ENCODE peak calls at places on chromosomes 3 and 15, in eight cellular contexts. One of them, this sample, is unnamed.

GRCh38 chr3:62110801-62111200 is 262.5 kb downstream of the FEZF2 start:
- DNase-seq in astrocyte of the cerebellum: no peak
- DNase-seq in endothelial cell of umbilical vein: no peak
- DNase-seq in upper lobe of right lung: no peak
- DNase-seq in bronchial epithelial cell: no peak
- DNase-seq in natural killer cell: no peak
- DNase-seq in psoas muscle: no peak
- DNase-seq in colonic mucosa: no peak
- DNase-seq in this sample: no peak

GRCh38 chr15:77036537-77037474 is 34.1 kb downstream of the TSPAN3 start:
- DNase-seq in astrocyte of the cerebellum: no peak
- DNase-seq in endothelial cell of umbilical vein: no peak
- DNase-seq in upper lobe of right lung: peak; percentile 61
- DNase-seq in bronchial epithelial cell: no peak
- DNase-seq in natural killer cell: no peak
- DNase-seq in psoas muscle: no peak
- DNase-seq in colonic mucosa: peak; percentile 17
- DNase-seq in this sample: peak; percentile 12

GRCh38 chr3:48885753-48886152 is 12.9 kb downstream of the SLC25A20 start:
- DNase-seq in astrocyte of the cerebellum: no peak
- DNase-seq in endothelial cell of umbilical vein: no peak
- DNase-seq in upper lobe of right lung: no peak
- DNase-seq in bronchial epithelial cell: no peak
- DNase-seq in natural killer cell: no peak
- DNase-seq in psoas muscle: no peak
- DNase-seq in colonic mucosa: no peak
- DNase-seq in this sample: no peak

GRCh38 chr3:196486263-196486662 is 17.3 kb downstream of the RNF168 start:
- DNase-seq in astrocyte of the cerebellum: no peak
- DNase-seq in endothelial cell of umbilical vein: peak; percentile 10
- DNase-seq in upper lobe of right lung: no peak
- DNase-seq in bronchial epithelial cell: peak; percentile 3
- DNase-seq in natural killer cell: no peak
- DNase-seq in psoas muscle: no peak
- DNase-seq in colonic mucosa: no peak
- DNase-seq in this sample: no peak

GRCh38 chr3:101333883-101334282 is 13.5 kb upstream of the IMPG2 start:
- DNase-seq in astrocyte of the cerebellum: no peak
- DNase-seq in endothelial cell of umbilical vein: no peak
- DNase-seq in upper lobe of right lung: no peak
- DNase-seq in bronchial epithelial cell: no peak
- DNase-seq in natural killer cell: no peak
- DNase-seq in psoas muscle: no peak
- DNase-seq in colonic mucosa: no peak
- DNase-seq in this sample: no peak

GRCh38 chr3:129608087-129608935 is 1.8 kb upstream of the PLXND1 start:
- DNase-seq in astrocyte of the cerebellum: no peak
- DNase-seq in endothelial cell of umbilical vein: peak; percentile 59
- DNase-seq in upper lobe of right lung: no peak
- DNase-seq in bronchial epithelial cell: no peak
- DNase-seq in natural killer cell: no peak
- DNase-seq in psoas muscle: no peak
- DNase-seq in colonic mucosa: no peak
- DNase-seq in this sample: no peak

GRCh38 chr3:37935756-37936666 is 54.6 kb upstream of the VILL start:
- DNase-seq in astrocyte of the cerebellum: peak; percentile 98
- DNase-seq in endothelial cell of umbilical vein: peak; percentile 81
- DNase-seq in upper lobe of right lung: no peak
- DNase-seq in bronchial epithelial cell: peak; percentile 61
- DNase-seq in natural killer cell: no peak
- DNase-seq in psoas muscle: no peak
- DNase-seq in colonic mucosa: no peak
- DNase-seq in this sample: no peak

GRCh38 chr15:40358492-40359353 is 704 bp downstream of the DISP2 start:
- DNase-seq in astrocyte of the cerebellum: no peak
- DNase-seq in endothelial cell of umbilical vein: no peak
- DNase-seq in upper lobe of right lung: no peak
- DNase-seq in bronchial epithelial cell: no peak
- DNase-seq in natural killer cell: no peak
- DNase-seq in psoas muscle: no peak
- DNase-seq in colonic mucosa: peak; percentile 66
- DNase-seq in this sample: no peak

GRCh38 chr15:32870240-32871033 is 152.6 kb downstream of the GREM1 start:
- DNase-seq in astrocyte of the cerebellum: peak; percentile 97
- DNase-seq in endothelial cell of umbilical vein: no peak
- DNase-seq in upper lobe of right lung: no peak
- DNase-seq in bronchial epithelial cell: peak; percentile 52
- DNase-seq in natural killer cell: no peak
- DNase-seq in psoas muscle: no peak
- DNase-seq in colonic mucosa: no peak
- DNase-seq in this sample: peak; percentile 57

GRCh38 chr3:18847583-18848197 is 300.6 kb upstream of the KCNH8 start:
- DNase-seq in astrocyte of the cerebellum: no peak
- DNase-seq in endothelial cell of umbilical vein: no peak
- DNase-seq in upper lobe of right lung: no peak
- DNase-seq in bronchial epithelial cell: peak; percentile 45
- DNase-seq in natural killer cell: no peak
- DNase-seq in psoas muscle: no peak
- DNase-seq in colonic mucosa: no peak
- DNase-seq in this sample: no peak

GRCh38 chr15:32028921-32029320 is 1.4 kb upstream of the CHRNA7 start:
- DNase-seq in astrocyte of the cerebellum: no peak
- DNase-seq in endothelial cell of umbilical vein: no peak
- DNase-seq in upper lobe of right lung: no peak
- DNase-seq in bronchial epithelial cell: no peak
- DNase-seq in natural killer cell: no peak
- DNase-seq in psoas muscle: no peak
- DNase-seq in colonic mucosa: no peak
- DNase-seq in this sample: no peak

GRCh38 chr3:120449701-120450216 is 1.0 kb downstream of the FSTL1 start:
- DNase-seq in astrocyte of the cerebellum: no peak
- DNase-seq in endothelial cell of umbilical vein: peak; percentile 59
- DNase-seq in upper lobe of right lung: no peak
- DNase-seq in bronchial epithelial cell: no peak
- DNase-seq in natural killer cell: no peak
- DNase-seq in psoas muscle: no peak
- DNase-seq in colonic mucosa: no peak
- DNase-seq in this sample: no peak

GRCh38 chr3:167992384-167992783 is 103.3 kb downstream of the GOLIM4 start:
- DNase-seq in astrocyte of the cerebellum: no peak
- DNase-seq in endothelial cell of umbilical vein: no peak
- DNase-seq in upper lobe of right lung: no peak
- DNase-seq in bronchial epithelial cell: no peak
- DNase-seq in natural killer cell: no peak
- DNase-seq in psoas muscle: no peak
- DNase-seq in colonic mucosa: peak; percentile 78
- DNase-seq in this sample: no peak

GRCh38 chr3:125085166-125085565 is 29.4 kb upstream of the HEG1 start:
- DNase-seq in astrocyte of the cerebellum: no peak
- DNase-seq in endothelial cell of umbilical vein: no peak
- DNase-seq in upper lobe of right lung: no peak
- DNase-seq in bronchial epithelial cell: no peak
- DNase-seq in natural killer cell: no peak
- DNase-seq in psoas muscle: no peak
- DNase-seq in colonic mucosa: no peak
- DNase-seq in this sample: no peak

GRCh38 chr15:71651750-71652186 is 158.6 kb upstream of the NR2E3 start:
- DNase-seq in astrocyte of the cerebellum: peak; percentile 65
- DNase-seq in endothelial cell of umbilical vein: peak; percentile 64
- DNase-seq in upper lobe of right lung: no peak
- DNase-seq in bronchial epithelial cell: peak; percentile 76
- DNase-seq in natural killer cell: no peak
- DNase-seq in psoas muscle: no peak
- DNase-seq in colonic mucosa: peak; percentile 37
- DNase-seq in this sample: no peak

GRCh38 chr15:90145259-90145658 is 43.0 kb upstream of the IDH2 start:
- DNase-seq in astrocyte of the cerebellum: no peak
- DNase-seq in endothelial cell of umbilical vein: no peak
- DNase-seq in upper lobe of right lung: no peak
- DNase-seq in bronchial epithelial cell: no peak
- DNase-seq in natural killer cell: no peak
- DNase-seq in psoas muscle: no peak
- DNase-seq in colonic mucosa: no peak
- DNase-seq in this sample: no peak

GRCh38 chr3:172159962-172160538 is 120.7 kb downstream of the FNDC3B start:
- DNase-seq in astrocyte of the cerebellum: no peak
- DNase-seq in endothelial cell of umbilical vein: no peak
- DNase-seq in upper lobe of right lung: no peak
- DNase-seq in bronchial epithelial cell: no peak
- DNase-seq in natural killer cell: no peak
- DNase-seq in psoas muscle: peak; percentile 55
- DNase-seq in colonic mucosa: peak; percentile 45
- DNase-seq in this sample: no peak

GRCh38 chr15:38885477-38885952 is 320.9 kb upstream of the RASGRP1 start:
- DNase-seq in astrocyte of the cerebellum: no peak
- DNase-seq in endothelial cell of umbilical vein: no peak
- DNase-seq in upper lobe of right lung: no peak
- DNase-seq in bronchial epithelial cell: no peak
- DNase-seq in natural killer cell: no peak
- DNase-seq in psoas muscle: no peak
- DNase-seq in colonic mucosa: no peak
- DNase-seq in this sample: no peak

GRCh38 chr3:57080171-57080570 is 19.7 kb downstream of the SPATA12 start:
- DNase-seq in astrocyte of the cerebellum: no peak
- DNase-seq in endothelial cell of umbilical vein: no peak
- DNase-seq in upper lobe of right lung: no peak
- DNase-seq in bronchial epithelial cell: no peak
- DNase-seq in natural killer cell: no peak
- DNase-seq in psoas muscle: no peak
- DNase-seq in colonic mucosa: no peak
- DNase-seq in this sample: no peak

GRCh38 chr3:72071624-72072023 is 286.7 kb upstream of the PROK2 start:
- DNase-seq in astrocyte of the cerebellum: no peak
- DNase-seq in endothelial cell of umbilical vein: no peak
- DNase-seq in upper lobe of right lung: no peak
- DNase-seq in bronchial epithelial cell: no peak
- DNase-seq in natural killer cell: no peak
- DNase-seq in psoas muscle: no peak
- DNase-seq in colonic mucosa: no peak
- DNase-seq in this sample: no peak

GRCh38 chr15:87916208-87916607 is 340.3 kb downstream of the NTRK3 start:
- DNase-seq in astrocyte of the cerebellum: no peak
- DNase-seq in endothelial cell of umbilical vein: no peak
- DNase-seq in upper lobe of right lung: no peak
- DNase-seq in bronchial epithelial cell: no peak
- DNase-seq in natural killer cell: no peak
- DNase-seq in psoas muscle: no peak
- DNase-seq in colonic mucosa: no peak
- DNase-seq in this sample: no peak

GRCh38 chr3:162547321-162547720 is 1050.7 kb downstream of the OTOL1 start:
- DNase-seq in astrocyte of the cerebellum: no peak
- DNase-seq in endothelial cell of umbilical vein: no peak
- DNase-seq in upper lobe of right lung: no peak
- DNase-seq in bronchial epithelial cell: no peak
- DNase-seq in natural killer cell: no peak
- DNase-seq in psoas muscle: no peak
- DNase-seq in colonic mucosa: no peak
- DNase-seq in this sample: no peak

GRCh38 chr3:149936812-149937230 is 33.9 kb downstream of the PFN2 start:
- DNase-seq in astrocyte of the cerebellum: peak; percentile 45
- DNase-seq in endothelial cell of umbilical vein: peak; percentile 70
- DNase-seq in upper lobe of right lung: no peak
- DNase-seq in bronchial epithelial cell: peak; percentile 51
- DNase-seq in natural killer cell: no peak
- DNase-seq in psoas muscle: no peak
- DNase-seq in colonic mucosa: peak; percentile 46
- DNase-seq in this sample: no peak
- TF ChIP-seq CTCF in astrocyte of the cerebellum: peak; percentile 86
- TF ChIP-seq CTCF in endothelial cell of umbilical vein: peak; percentile 76
- TF ChIP-seq CTCF in upper lobe of right lung: peak; percentile 69
- TF ChIP-seq CTCF in bronchial epithelial cell: peak; percentile 77
- TF ChIP-seq CTCF in natural killer cell: peak; percentile 61
- TF ChIP-seq CTCF in psoas muscle: peak; percentile 79
- TF ChIP-seq CTCF in colonic mucosa: peak; percentile 60
- TF ChIP-seq CTCF in this sample: no peak

GRCh38 chr3:46162975-46163550 is 45.0 kb downstream of the CCR1 start:
- DNase-seq in astrocyte of the cerebellum: no peak
- DNase-seq in endothelial cell of umbilical vein: no peak
- DNase-seq in upper lobe of right lung: no peak
- DNase-seq in bronchial epithelial cell: peak; percentile 86
- DNase-seq in natural killer cell: no peak
- DNase-seq in psoas muscle: no peak
- DNase-seq in colonic mucosa: no peak
- DNase-seq in this sample: no peak
- TF ChIP-seq CTCF in astrocyte of the cerebellum: no peak
- TF ChIP-seq CTCF in endothelial cell of umbilical vein: no peak
- TF ChIP-seq CTCF in upper lobe of right lung: peak; percentile 10
- TF ChIP-seq CTCF in bronchial epithelial cell: peak; percentile 23
- TF ChIP-seq CTCF in natural killer cell: no peak
- TF ChIP-seq CTCF in psoas muscle: no peak
- TF ChIP-seq CTCF in colonic mucosa: no peak
- TF ChIP-seq CTCF in this sample: no peak

DNA sequence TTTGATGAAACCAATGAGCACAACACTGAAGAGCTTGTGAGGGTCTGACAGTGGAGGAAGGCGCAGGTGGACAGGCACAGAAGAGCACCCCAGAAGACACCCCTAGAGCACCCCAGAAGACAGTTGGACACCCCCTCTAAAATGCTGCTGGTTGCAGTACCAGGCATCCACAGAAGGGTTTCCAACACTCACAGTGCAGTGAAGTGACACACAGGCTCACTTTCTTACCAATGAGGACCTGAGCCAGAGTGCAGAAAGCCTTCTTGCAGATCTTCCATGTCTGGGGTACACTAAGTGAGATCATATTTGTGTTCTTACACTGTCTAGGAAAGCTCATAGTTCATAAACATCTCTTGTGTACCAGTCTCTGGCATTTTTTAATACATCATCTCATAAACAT is 27.6 kb downstream of the CCNL1 start:
- DNase-seq in astrocyte of the cerebellum: no peak
- DNase-seq in endothelial cell of umbilical vein: no peak
- DNase-seq in upper lobe of right lung: no peak
- DNase-seq in bronchial epithelial cell: no peak
- DNase-seq in natural killer cell: no peak
- DNase-seq in psoas muscle: no peak
- DNase-seq in colonic mucosa: no peak
- DNase-seq in this sample: no peak
- TF ChIP-seq CTCF in astrocyte of the cerebellum: no peak
- TF ChIP-seq CTCF in endothelial cell of umbilical vein: no peak
- TF ChIP-seq CTCF in upper lobe of right lung: no peak
- TF ChIP-seq CTCF in bronchial epithelial cell: no peak
- TF ChIP-seq CTCF in natural killer cell: no peak
- TF ChIP-seq CTCF in psoas muscle: no peak
- TF ChIP-seq CTCF in colonic mucosa: no peak
- TF ChIP-seq CTCF in this sample: no peak

DNA sequence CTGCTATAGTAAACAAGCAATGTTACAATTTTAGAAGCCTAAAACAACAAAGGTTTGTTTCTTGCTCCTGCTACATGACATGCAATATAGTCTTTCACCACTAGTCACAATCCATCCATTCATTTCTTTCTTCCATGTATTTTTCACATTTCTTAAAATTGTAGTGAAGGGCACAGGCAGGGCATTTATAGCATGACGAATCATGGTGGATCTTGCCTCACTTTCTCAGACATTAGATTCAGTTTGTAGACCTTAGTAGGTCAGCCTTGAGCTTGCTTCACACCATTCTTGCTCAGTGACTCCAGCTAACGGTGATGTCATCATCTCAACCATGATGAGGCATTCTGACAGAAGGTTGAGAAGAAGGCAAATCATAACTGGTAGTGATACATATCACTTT is 546.8 kb downstream of the TBL1XR1 start:
- DNase-seq in astrocyte of the cerebellum: no peak
- DNase-seq in endothelial cell of umbilical vein: no peak
- DNase-seq in upper lobe of right lung: no peak
- DNase-seq in bronchial epithelial cell: peak; percentile 90
- DNase-seq in natural killer cell: no peak
- DNase-seq in psoas muscle: no peak
- DNase-seq in colonic mucosa: no peak
- DNase-seq in this sample: no peak
- TF ChIP-seq CTCF in astrocyte of the cerebellum: no peak
- TF ChIP-seq CTCF in endothelial cell of umbilical vein: no peak
- TF ChIP-seq CTCF in upper lobe of right lung: no peak
- TF ChIP-seq CTCF in bronchial epithelial cell: no peak
- TF ChIP-seq CTCF in natural killer cell: no peak
- TF ChIP-seq CTCF in psoas muscle: no peak
- TF ChIP-seq CTCF in colonic mucosa: no peak
- TF ChIP-seq CTCF in this sample: no peak

This sample was measured in activated B cell treated with CpG ODN at 0.5 μM for 24 hours.